ENCODE peak calls at places on chromosomes 1 and 21, in four cellular contexts. One of them, this sample, is unnamed.

GRCh38 chr1:66767590-66767989 is 15.3 kb downstream of the DYNLT5 start:
- DNase-seq in HEK293T: no peak
- DNase-seq in activated CD8-positive, alpha-beta memory T cell treated with anti-CD3 and anti-CD28 coated beads, Interleukin-2, amount 50 U/mL, for 4 hours: no peak
- DNase-seq in endothelial cell: no peak
- DNase-seq in this sample: no peak

GRCh38 chr1:210446479-210446878 is 117.8 kb downstream of the HHAT start:
- DNase-seq in HEK293T: no peak
- DNase-seq in endothelial cell: no peak
- DNase-seq in activated CD8-positive, alpha-beta memory T cell treated with anti-CD3 and anti-CD28 coated beads, Interleukin-2, amount 50 U/mL, for 4 hours: peak
- DNase-seq in this sample: no peak

GRCh38 chr1:116496380-116496779 is 74.4 kb downstream of the CD58 start:
- DNase-seq in HEK293T: no peak
- DNase-seq in endothelial cell: no peak
- DNase-seq in activated CD8-positive, alpha-beta memory T cell treated with anti-CD3 and anti-CD28 coated beads, Interleukin-2, amount 50 U/mL, for 4 hours: no peak
- DNase-seq in this sample: peak

GRCh38 chr1:223175032-223175431 is 32.0 kb upstream of the TLR5 start:
- DNase-seq in HEK293T: peak
- DNase-seq in activated CD8-positive, alpha-beta memory T cell treated with anti-CD3 and anti-CD28 coated beads, Interleukin-2, amount 50 U/mL, for 4 hours: no peak
- DNase-seq in endothelial cell: peak
- DNase-seq in this sample: peak

GRCh38 chr1:222995620-222996306 is 147.3 kb downstream of the TLR5 start:
- DNase-seq in HEK293T: no peak
- DNase-seq in endothelial cell: no peak
- DNase-seq in activated CD8-positive, alpha-beta memory T cell treated with anti-CD3 and anti-CD28 coated beads, Interleukin-2, amount 50 U/mL, for 4 hours: no peak
- DNase-seq in this sample: no peak

GRCh38 chr1:92481598-92482403 is 4.9 kb downstream of the GFI1 start:
- DNase-seq in activated CD8-positive, alpha-beta memory T cell treated with anti-CD3 and anti-CD28 coated beads, Interleukin-2, amount 50 U/mL, for 4 hours: peak
- DNase-seq in endothelial cell: peak
- DNase-seq in HEK293T: no peak
- DNase-seq in this sample: no peak

GRCh38 chr1:117659565-117660264 is 53.9 kb downstream of the TENT5C start:
- DNase-seq in HEK293T: no peak
- DNase-seq in endothelial cell: no peak
- DNase-seq in activated CD8-positive, alpha-beta memory T cell treated with anti-CD3 and anti-CD28 coated beads, Interleukin-2, amount 50 U/mL, for 4 hours: no peak
- DNase-seq in this sample: no peak

GRCh38 chr1:51484591-51484990 is 34.5 kb downstream of the EPS15 start:
- DNase-seq in activated CD8-positive, alpha-beta memory T cell treated with anti-CD3 and anti-CD28 coated beads, Interleukin-2, amount 50 U/mL, for 4 hours: no peak
- DNase-seq in endothelial cell: no peak
- DNase-seq in HEK293T: no peak
- DNase-seq in this sample: no peak

GRCh38 chr1:30329263-30329753 is 394.1 kb downstream of the MATN1 start:
- DNase-seq in endothelial cell: no peak
- DNase-seq in activated CD8-positive, alpha-beta memory T cell treated with anti-CD3 and anti-CD28 coated beads, Interleukin-2, amount 50 U/mL, for 4 hours: no peak
- DNase-seq in HEK293T: no peak
- DNase-seq in this sample: no peak

GRCh38 chr1:47898156-47898825 is 98.9 kb downstream of the TRABD2B start:
- DNase-seq in HEK293T: no peak
- DNase-seq in endothelial cell: no peak
- DNase-seq in activated CD8-positive, alpha-beta memory T cell treated with anti-CD3 and anti-CD28 coated beads, Interleukin-2, amount 50 U/mL, for 4 hours: no peak
- DNase-seq in this sample: no peak

GRCh38 chr1:220880726-220881506 is 1.7 kb downstream of the HLX start:
- DNase-seq in HEK293T: peak
- DNase-seq in endothelial cell: no peak
- DNase-seq in activated CD8-positive, alpha-beta memory T cell treated with anti-CD3 and anti-CD28 coated beads, Interleukin-2, amount 50 U/mL, for 4 hours: no peak
- DNase-seq in this sample: peak

GRCh38 chr1:110743397-110743796 is 68.7 kb upstream of the KCNA3 start:
- DNase-seq in HEK293T: no peak
- DNase-seq in activated CD8-positive, alpha-beta memory T cell treated with anti-CD3 and anti-CD28 coated beads, Interleukin-2, amount 50 U/mL, for 4 hours: no peak
- DNase-seq in endothelial cell: no peak
- DNase-seq in this sample: no peak

GRCh38 chr21:45260191-45260795 is 27.4 kb downstream of the POFUT2 start:
- DNase-seq in activated CD8-positive, alpha-beta memory T cell treated with anti-CD3 and anti-CD28 coated beads, Interleukin-2, amount 50 U/mL, for 4 hours: no peak
- DNase-seq in HEK293T: no peak
- DNase-seq in endothelial cell: no peak
- DNase-seq in this sample: no peak

GRCh38 chr1:119227446-119227845 is 87.0 kb upstream of the WARS2 start:
- DNase-seq in HEK293T: no peak
- DNase-seq in endothelial cell: peak
- DNase-seq in activated CD8-positive, alpha-beta memory T cell treated with anti-CD3 and anti-CD28 coated beads, Interleukin-2, amount 50 U/mL, for 4 hours: no peak
- DNase-seq in this sample: no peak

GRCh38 chr1:215719569-215719968 is 152.5 kb downstream of the KCTD3 start:
- DNase-seq in HEK293T: no peak
- DNase-seq in activated CD8-positive, alpha-beta memory T cell treated with anti-CD3 and anti-CD28 coated beads, Interleukin-2, amount 50 U/mL, for 4 hours: no peak
- DNase-seq in endothelial cell: no peak
- DNase-seq in this sample: no peak

GRCh38 chr1:222334026-222334680 is 213.8 kb downstream of the HHIPL2 start:
- DNase-seq in HEK293T: no peak
- DNase-seq in endothelial cell: no peak
- DNase-seq in activated CD8-positive, alpha-beta memory T cell treated with anti-CD3 and anti-CD28 coated beads, Interleukin-2, amount 50 U/mL, for 4 hours: no peak
- DNase-seq in this sample: no peak

GRCh38 chr1:235079443-235079967 is 49.1 kb downstream of the TOMM20 start:
- DNase-seq in activated CD8-positive, alpha-beta memory T cell treated with anti-CD3 and anti-CD28 coated beads, Interleukin-2, amount 50 U/mL, for 4 hours: no peak
- DNase-seq in HEK293T: no peak
- DNase-seq in endothelial cell: no peak
- DNase-seq in this sample: no peak